ENCODE peak calls at places on chromosomes 12 and 14, in five cellular contexts. One of them, this sample, is unnamed.

GRCh38 chr12:110590806-110591326 is 7.7 kb upstream of the PPTC7 start:
- DNase-seq in esophagus squamous epithelium: no peak
- DNase-seq in transverse colon: no peak
- DNase-seq in endothelial cell of umbilical vein: no peak
- DNase-seq in bronchial epithelial cell: no peak
- DNase-seq in this sample: peak; percentile 65

GRCh38 chr14:106417224-106418049 is 891.1 kb downstream of the TMEM121 start:
- DNase-seq in esophagus squamous epithelium: no peak
- DNase-seq in transverse colon: peak; percentile 61
- DNase-seq in endothelial cell of umbilical vein: no peak
- DNase-seq in bronchial epithelial cell: no peak
- DNase-seq in this sample: no peak

GRCh38 chr12:115956236-115956635 is 321.3 kb downstream of the MED13L start:
- DNase-seq in esophagus squamous epithelium: no peak
- DNase-seq in transverse colon: no peak
- DNase-seq in endothelial cell of umbilical vein: no peak
- DNase-seq in bronchial epithelial cell: no peak
- DNase-seq in this sample: no peak

GRCh38 chr14:72763892-72764291 is 130.0 kb downstream of the DPF3 start:
- DNase-seq in esophagus squamous epithelium: no peak
- DNase-seq in transverse colon: no peak
- DNase-seq in endothelial cell of umbilical vein: no peak
- DNase-seq in bronchial epithelial cell: no peak
- DNase-seq in this sample: no peak

GRCh38 chr12:47813491-47814196 is 6.1 kb downstream of the HDAC7 start:
- DNase-seq in esophagus squamous epithelium: no peak
- DNase-seq in transverse colon: peak; percentile 49
- DNase-seq in endothelial cell of umbilical vein: peak; percentile 55
- DNase-seq in bronchial epithelial cell: no peak
- DNase-seq in this sample: no peak

GRCh38 chr14:74548881-74549280 is 55.3 kb downstream of the ISCA2 start:
- DNase-seq in esophagus squamous epithelium: no peak
- DNase-seq in transverse colon: no peak
- DNase-seq in endothelial cell of umbilical vein: no peak
- DNase-seq in bronchial epithelial cell: no peak
- DNase-seq in this sample: peak; percentile 73

GRCh38 chr14:22545842-22546721 is 42.9 kb downstream of the DAD1 start:
- DNase-seq in esophagus squamous epithelium: no peak
- DNase-seq in transverse colon: no peak
- DNase-seq in endothelial cell of umbilical vein: peak; percentile 93
- DNase-seq in bronchial epithelial cell: peak; percentile 41
- DNase-seq in this sample: peak; percentile 89

GRCh38 chr14:73723411-73723798 is 9.2 kb upstream of the PNMA1 start:
- DNase-seq in esophagus squamous epithelium: no peak
- DNase-seq in transverse colon: no peak
- DNase-seq in endothelial cell of umbilical vein: no peak
- DNase-seq in bronchial epithelial cell: no peak
- DNase-seq in this sample: no peak

GRCh38 chr14:51139221-51139681 is 44.3 kb upstream of the TRIM9 start:
- DNase-seq in esophagus squamous epithelium: no peak
- DNase-seq in transverse colon: peak; percentile 64
- DNase-seq in endothelial cell of umbilical vein: no peak
- DNase-seq in bronchial epithelial cell: peak; percentile 82
- DNase-seq in this sample: no peak

GRCh38 chr12:130336723-130337475 is 788 bp upstream of the PIWIL1 start:
- DNase-seq in esophagus squamous epithelium: no peak
- DNase-seq in transverse colon: peak; percentile 20
- DNase-seq in endothelial cell of umbilical vein: no peak
- DNase-seq in bronchial epithelial cell: no peak
- DNase-seq in this sample: no peak

GRCh38 chr14:106530423-106531107 is 1004.2 kb downstream of the TMEM121 start:
- DNase-seq in esophagus squamous epithelium: no peak
- DNase-seq in transverse colon: peak; percentile 46
- DNase-seq in endothelial cell of umbilical vein: no peak
- DNase-seq in bronchial epithelial cell: no peak
- DNase-seq in this sample: no peak

GRCh38 chr14:32785585-32785984 is 153.1 kb upstream of the NPAS3 start:
- DNase-seq in esophagus squamous epithelium: no peak
- DNase-seq in transverse colon: no peak
- DNase-seq in endothelial cell of umbilical vein: no peak
- DNase-seq in bronchial epithelial cell: no peak
- DNase-seq in this sample: no peak

GRCh38 chr12:50567926-50568325 is 63.1 kb downstream of the DIP2B start:
- DNase-seq in esophagus squamous epithelium: no peak
- DNase-seq in transverse colon: no peak
- DNase-seq in endothelial cell of umbilical vein: peak; percentile 28
- DNase-seq in bronchial epithelial cell: no peak
- DNase-seq in this sample: peak; percentile 21

GRCh38 chr12:42631507-42631906 is 42.0 kb upstream of the PRICKLE1 start:
- DNase-seq in esophagus squamous epithelium: no peak
- DNase-seq in transverse colon: no peak
- DNase-seq in endothelial cell of umbilical vein: no peak
- DNase-seq in bronchial epithelial cell: no peak
- DNase-seq in this sample: peak; percentile 24

GRCh38 chr12:43282106-43282505 is 269.9 kb downstream of the ADAMTS20 start:
- DNase-seq in esophagus squamous epithelium: no peak
- DNase-seq in transverse colon: no peak
- DNase-seq in endothelial cell of umbilical vein: peak; percentile 72
- DNase-seq in bronchial epithelial cell: peak; percentile 52
- DNase-seq in this sample: no peak

GRCh38 chr12:116375278-116375842 is 97.9 kb upstream of the MED13L start:
- DNase-seq in esophagus squamous epithelium: no peak
- DNase-seq in transverse colon: no peak
- DNase-seq in endothelial cell of umbilical vein: no peak
- DNase-seq in bronchial epithelial cell: no peak
- DNase-seq in this sample: no peak

GRCh38 chr14:95833429-95833828 is 43.2 kb upstream of the TUNAR start:
- DNase-seq in esophagus squamous epithelium: no peak
- DNase-seq in transverse colon: no peak
- DNase-seq in endothelial cell of umbilical vein: no peak
- DNase-seq in bronchial epithelial cell: no peak
- DNase-seq in this sample: no peak

GRCh38 chr12:51005671-51006070 is 20.5 kb downstream of the SLC11A2 start:
- DNase-seq in esophagus squamous epithelium: no peak
- DNase-seq in transverse colon: no peak
- DNase-seq in endothelial cell of umbilical vein: no peak
- DNase-seq in bronchial epithelial cell: peak; percentile 26
- DNase-seq in this sample: no peak

GRCh38 chr14:83342590-83342989 is 1808.9 kb upstream of the SEL1L start:
- DNase-seq in esophagus squamous epithelium: no peak
- DNase-seq in transverse colon: no peak
- DNase-seq in endothelial cell of umbilical vein: no peak
- DNase-seq in bronchial epithelial cell: no peak
- DNase-seq in this sample: peak; percentile 14

GRCh38 chr12:11711675-11712327 is 62.3 kb downstream of the ETV6 start:
- DNase-seq in esophagus squamous epithelium: no peak
- DNase-seq in transverse colon: no peak
- DNase-seq in endothelial cell of umbilical vein: no peak
- DNase-seq in bronchial epithelial cell: no peak
- DNase-seq in this sample: peak; percentile 75

GRCh38 chr14:81952917-81953316 is 419.3 kb upstream of the SEL1L start:
- DNase-seq in esophagus squamous epithelium: no peak
- DNase-seq in transverse colon: no peak
- DNase-seq in endothelial cell of umbilical vein: no peak
- DNase-seq in bronchial epithelial cell: no peak
- DNase-seq in this sample: no peak

GRCh38 chr12:109871678-109872314 is 8.5 kb downstream of the GLTP start:
- DNase-seq in esophagus squamous epithelium: no peak
- DNase-seq in transverse colon: peak; percentile 88
- DNase-seq in endothelial cell of umbilical vein: no peak
- DNase-seq in bronchial epithelial cell: no peak
- DNase-seq in this sample: peak; percentile 48

DNA sequence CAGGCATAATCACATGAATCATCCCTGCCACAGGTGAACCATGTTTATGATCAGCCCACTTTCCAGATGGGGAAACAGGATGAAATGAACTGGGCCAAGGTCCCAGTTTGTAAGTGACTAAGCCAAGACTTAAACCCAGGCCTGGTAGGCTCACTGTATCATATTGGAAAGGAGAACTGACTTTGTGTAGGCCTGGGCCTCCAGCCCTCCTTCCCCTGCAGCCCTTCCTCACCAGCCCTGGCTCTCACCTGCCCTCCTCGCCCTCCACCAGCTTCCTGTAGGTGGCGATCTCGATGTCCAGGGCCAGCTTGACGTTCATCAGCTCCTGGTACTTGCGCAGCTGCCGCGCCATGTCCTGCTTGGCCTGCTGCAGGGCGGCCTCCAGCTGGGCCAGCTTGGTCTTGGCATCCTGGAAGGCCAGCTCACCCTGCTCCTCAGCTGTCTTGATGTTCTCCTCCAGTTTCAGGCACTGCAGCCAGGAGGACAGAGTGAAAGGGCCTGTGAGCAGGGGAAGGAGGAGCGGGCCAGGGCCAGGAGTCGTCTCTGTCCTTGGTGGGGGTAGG is 19.8 kb downstream of the KRT80 start:
- DNase-seq in esophagus squamous epithelium: no peak
- DNase-seq in transverse colon: peak; percentile 58
- DNase-seq in endothelial cell of umbilical vein: no peak
- DNase-seq in bronchial epithelial cell: peak; percentile 86
- DNase-seq in this sample: peak; percentile 49
- TF ChIP-seq CTCF in esophagus squamous epithelium: no peak
- TF ChIP-seq CTCF in transverse colon: peak; percentile 35
- TF ChIP-seq CTCF in endothelial cell of umbilical vein: peak; percentile 19
- TF ChIP-seq CTCF in bronchial epithelial cell: peak; percentile 54
- TF ChIP-seq CTCF in this sample: peak; percentile 36

DNA sequence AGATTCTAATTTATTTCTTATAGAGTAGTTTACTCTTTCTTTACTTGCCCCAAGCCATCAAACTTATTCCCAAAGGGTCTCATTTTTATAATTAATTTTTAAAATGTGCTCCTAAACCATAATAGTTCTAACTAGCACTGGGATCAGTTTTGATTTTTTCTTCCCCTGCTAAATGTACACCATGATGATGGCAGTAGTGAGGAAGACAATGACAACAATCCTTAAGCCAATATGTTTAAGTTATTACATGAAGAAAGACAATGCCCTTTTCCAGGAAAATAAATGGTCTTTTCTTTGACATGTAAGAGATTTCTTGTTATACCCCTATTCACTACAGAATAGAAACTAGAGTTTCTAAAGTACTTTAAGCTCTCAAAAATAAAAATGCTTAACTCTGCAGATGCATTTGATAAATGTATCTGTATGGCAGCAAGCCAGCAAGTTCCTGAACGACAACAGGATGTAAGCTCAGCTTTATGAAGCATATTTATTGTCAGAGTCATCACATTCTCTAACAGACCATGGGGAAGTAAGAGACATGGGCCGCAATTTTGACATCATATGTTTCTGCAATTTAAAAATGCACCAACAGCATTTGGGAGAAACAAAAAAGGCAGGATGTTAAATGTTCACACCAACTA is 36.0 kb upstream of the SNX6 start:
- DNase-seq in esophagus squamous epithelium: no peak
- DNase-seq in transverse colon: peak; percentile 17
- DNase-seq in endothelial cell of umbilical vein: peak; percentile 89
- DNase-seq in bronchial epithelial cell: peak; percentile 84
- DNase-seq in this sample: peak; percentile 93
- H3K4me3 ChIP-seq in esophagus squamous epithelium: no peak overlapping the region
- H3K4me3 ChIP-seq in transverse colon: no peak overlapping the region
- H3K4me3 ChIP-seq in endothelial cell of umbilical vein: no peak overlapping the region
- H3K4me3 ChIP-seq in bronchial epithelial cell: no peak overlapping the region
- H3K4me3 ChIP-seq in this sample: no peak overlapping the region

GRCh38 chr12:1465990-1466389 is 128.4 kb downstream of the FBXL14 start:
- DNase-seq in esophagus squamous epithelium: no peak
- DNase-seq in transverse colon: no peak
- DNase-seq in endothelial cell of umbilical vein: no peak
- DNase-seq in bronchial epithelial cell: no peak
- DNase-seq in this sample: no peak

GRCh38 chr12:1466481-1467260 is 127.7 kb downstream of the FBXL14 start:
- DNase-seq in esophagus squamous epithelium: no peak
- DNase-seq in transverse colon: no peak
- DNase-seq in endothelial cell of umbilical vein: no peak
- DNase-seq in bronchial epithelial cell: no peak
- DNase-seq in this sample: no peak

GRCh38 chr12:1470051-1470450 is 124.3 kb downstream of the FBXL14 start:
- DNase-seq in esophagus squamous epithelium: no peak
- DNase-seq in transverse colon: no peak
- DNase-seq in endothelial cell of umbilical vein: peak; percentile 9
- DNase-seq in bronchial epithelial cell: no peak
- DNase-seq in this sample: no peak

GRCh38 chr12:1471224-1471623 is 123.2 kb downstream of the FBXL14 start:
- DNase-seq in esophagus squamous epithelium: no peak
- DNase-seq in transverse colon: no peak
- DNase-seq in endothelial cell of umbilical vein: no peak
- DNase-seq in bronchial epithelial cell: no peak
- DNase-seq in this sample: no peak

GRCh38 chr12:1469063-1469462 is 125.3 kb downstream of the FBXL14 start:
- DNase-seq in esophagus squamous epithelium: no peak
- DNase-seq in transverse colon: no peak
- DNase-seq in endothelial cell of umbilical vein: no peak
- DNase-seq in bronchial epithelial cell: no peak
- DNase-seq in this sample: no peak
- TF ChIP-seq CTCF in esophagus squamous epithelium: no peak
- TF ChIP-seq CTCF in transverse colon: no peak
- TF ChIP-seq CTCF in endothelial cell of umbilical vein: no peak
- TF ChIP-seq CTCF in bronchial epithelial cell: no peak
- TF ChIP-seq CTCF in this sample: no peak

DNA sequence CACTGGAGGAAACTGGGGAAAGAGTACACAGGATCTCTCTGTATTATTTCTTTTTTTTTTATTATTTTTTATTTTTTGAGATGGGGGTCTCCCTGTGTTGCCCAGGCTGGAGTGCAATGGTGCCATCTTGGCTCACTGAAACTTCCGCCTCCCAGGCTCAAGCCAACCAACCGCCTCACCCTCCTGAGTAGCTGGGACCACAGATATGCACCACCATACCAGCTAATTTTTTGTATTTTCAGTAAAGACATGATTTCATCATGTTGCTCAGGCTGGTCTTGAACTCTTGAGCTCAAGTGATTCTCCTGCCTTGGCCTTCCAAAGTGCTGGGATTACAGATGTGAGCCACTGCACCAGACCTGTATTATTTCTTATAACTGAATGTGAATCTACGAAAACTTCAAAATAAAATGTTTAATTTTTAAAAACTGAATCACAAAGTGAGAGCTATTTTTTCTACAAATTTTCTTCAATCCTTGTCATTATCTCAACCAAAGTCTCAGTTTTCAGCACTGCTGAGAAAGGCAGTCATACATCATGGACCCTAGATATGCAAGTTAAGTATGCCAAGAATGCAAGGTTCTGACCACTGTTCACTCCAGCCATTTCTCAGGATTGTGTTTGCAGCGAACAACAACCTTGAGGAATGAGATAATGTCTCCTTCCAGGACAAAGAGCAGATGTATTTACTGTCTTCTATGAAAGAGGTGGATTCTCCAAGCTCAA is 2.4 kb downstream of the EAPP start:
- DNase-seq in esophagus squamous epithelium: no peak
- DNase-seq in transverse colon: no peak
- DNase-seq in endothelial cell of umbilical vein: no peak
- DNase-seq in bronchial epithelial cell: no peak
- DNase-seq in this sample: no peak
- H3K4me3 ChIP-seq in esophagus squamous epithelium: no peak overlapping the region
- H3K4me3 ChIP-seq in transverse colon: no peak overlapping the region
- H3K4me3 ChIP-seq in endothelial cell of umbilical vein: no peak overlapping the region
- H3K4me3 ChIP-seq in bronchial epithelial cell: no peak overlapping the region
- H3K4me3 ChIP-seq in this sample: no peak overlapping the region

GRCh38 chr12:76927170-76927784 is 48.5 kb upstream of the CSRP2 start:
- DNase-seq in esophagus squamous epithelium: no peak
- DNase-seq in transverse colon: peak; percentile 24
- DNase-seq in endothelial cell of umbilical vein: peak; percentile 28
- DNase-seq in bronchial epithelial cell: peak; percentile 49
- DNase-seq in this sample: peak; percentile 68
- TF ChIP-seq CTCF in esophagus squamous epithelium: no peak
- TF ChIP-seq CTCF in transverse colon: peak; percentile 20
- TF ChIP-seq CTCF in endothelial cell of umbilical vein: peak; percentile 38
- TF ChIP-seq CTCF in bronchial epithelial cell: peak; percentile 61
- TF ChIP-seq CTCF in this sample: peak; percentile 69

This sample was measured in foreskin fibroblast.